ENCODE peak calls at places on chromosomes 6 and 20, in six cellular contexts. S is MM.1S, K is neural progenitor cell, B is mammary epithelial cell, D is H1, C is GM23248. Y is an unnamed sample.

GRCh38 chr6:131761061-131761761 is 46.6 kb upstream of the ENPP1 start:
- DNase-seq in K (no peak), C (peak), S (no peak), D (no peak), B (peak), Y (peak)

GRCh38 chr6:11209941-11210340 is 22.5 kb downstream of the NEDD9 start:
- DNase-seq in C (peak), B (peak), K (no peak), S (no peak), D (no peak), Y (peak)

GRCh38 chr6:2351807-2352431 is 106.5 kb upstream of the GMDS start:
- DNase-seq in D (no peak), K (no peak), S (no peak), B (no peak), C (peak), Y (peak)

GRCh38 chr20:57922701-57923100 is 212.9 kb upstream of the PMEPA1 start:
- DNase-seq in B (no peak), K (no peak), D (no peak), S (no peak), C (no peak), Y (no peak)

GRCh38 chr6:138204792-138205384 is 13.4 kb downstream of the PBOV1 start:
- DNase-seq in K (no peak), S (no peak), C (no peak), D (no peak), B (no peak), Y (no peak)

GRCh38 chr6:148757944-148758343 is 11.1 kb downstream of the UST start:
- DNase-seq in K (no peak), S (no peak), D (no peak), B (no peak), C (no peak), Y (no peak)

GRCh38 chr6:116083052-116083451 is 17.6 kb upstream of the NT5DC1 start:
- DNase-seq in D (no peak), S (no peak), K (no peak), C (no peak), B (no peak), Y (no peak)

GRCh38 chr6:40906759-40907158 is 132.3 kb downstream of the UNC5CL start:
- DNase-seq in C (peak), D (no peak), S (no peak), K (no peak), B (peak), Y (peak)

GRCh38 chr6:57432162-57432561 is 114.7 kb downstream of the PRIM2 start:
- DNase-seq in D (no peak), S (no peak), C (peak), B (no peak), K (no peak), Y (peak)

GRCh38 chr6:106145741-106146227 is 59.6 kb downstream of the PRDM1 start:
- DNase-seq in S (peak), C (peak), D (no peak), B (peak), K (peak), Y (peak)

GRCh38 chr6:45105170-45105820 is 222.8 kb upstream of the RUNX2 start:
- DNase-seq in B (peak), C (peak), D (no peak), K (no peak), S (no peak), Y (peak)

GRCh38 chr20:35972445-35972844 is 4.1 kb downstream of the CNBD2 start:
- DNase-seq in B (no peak), K (no peak), D (no peak), C (peak), S (no peak), Y (no peak)

GRCh38 chr6:169722362-169723199 is 1.7 kb downstream of the PHF10 start:
- DNase-seq in B (peak), K (peak), C (peak), D (no peak), S (peak), Y (peak)

GRCh38 chr20:41329435-41330342 is 10.9 kb upstream of the LPIN3 start:
- DNase-seq in C (peak), K (no peak), S (peak), D (no peak), B (peak), Y (peak)

GRCh38 chr20:61357119-61357518 is 105.1 kb downstream of the CDH4 start:
- DNase-seq in K (no peak), S (no peak), B (no peak), D (no peak), C (no peak), Y (no peak)

GRCh38 chr20:50042370-50043313 is 59.9 kb downstream of the SNAI1 start:
- DNase-seq in C (no peak), S (no peak), K (no peak), B (no peak), D (no peak), Y (no peak)
- TF ChIP-seq EZH2 in C (no peak), S (no peak), K (no peak), B (no peak), D (no peak), Y (no peak)

GRCh38 chr6:31796993-31797385 is 1.4 kb upstream of the VARS1 start:
- DNase-seq in S (no peak), C (no peak), B (peak), K (no peak), D (no peak), Y (no peak)
- H3K4me2 ChIP-seq in S (no peak), C (no peak), B (peak), K (no peak), D (no peak), Y (no peak)

GRCh38 chr20:3922983-3923339 is 33.8 kb downstream of the PANK2 start:
- DNase-seq in D (no peak), K (no peak), C (no peak), B (no peak), S (no peak), Y (no peak)
- H3K27ac ChIP-seq in D (no peak), K (no peak), C (peak), B (no peak), S (no peak), Y (no peak)

GRCh38 chr6:73134588-73134987 is 90.7 kb downstream of the KHDC1L start:
- DNase-seq in B (no peak), C (peak), S (no peak), D (peak), K (peak), Y (peak)
- TF ChIP-seq EZH2 in B (no peak), C (no peak), S (no peak), D (no peak), K (no peak), Y (no peak)

GRCh38 chr6:130500693-130501092 is 134.9 kb downstream of the TMEM200A start:
- DNase-seq in C (peak), K (no peak), D (no peak), B (no peak), S (no peak), Y (peak)
- H3K4me2 ChIP-seq in C (peak), K (no peak), D (no peak), B (peak), S (no peak), Y (no peak)